ENCODE peak calls at places on chromosomes 4 and X, in five cellular contexts. W is B cell, M is NAMALWA, K is NCI-H1105 treated with DMSO at 0.1 percent for 48 hours, V is GM10248. E is an unnamed sample.

GRCh38 chrX:135484636-135485289 is 35.7 kb upstream of the INTS6L start:
- DNase-seq in W (no peak), M (peak), K (peak), V (peak), E (peak)

GRCh38 chr4:8378101-8378724 is 62.3 kb downstream of the ACOX3 start:
- DNase-seq in W (no peak), M (no peak), K (no peak), V (no peak), E (no peak)

GRCh38 chr4:70746179-70746839 is 24.5 kb downstream of the RUFY3 start:
- DNase-seq in W (no peak), M (no peak), K (no peak), V (no peak), E (no peak)

GRCh38 chrX:35842657-35843056 is 44.5 kb downstream of the MAGEB16 start:
- DNase-seq in W (no peak), M (no peak), K (no peak), V (no peak), E (no peak)

GRCh38 chr4:102474736-102475504 is 26.2 kb upstream of the NFKB1 start:
- DNase-seq in W (no peak), M (no peak), K (no peak), V (no peak), E (no peak)

GRCh38 chr4:182510836-182511235 is 267.6 kb downstream of the TENM3 start:
- DNase-seq in W (no peak), M (no peak), K (no peak), V (no peak), E (no peak)

GRCh38 chrX:7596822-7597221 is 246.1 kb upstream of the VCX start:
- DNase-seq in W (no peak), M (no peak), K (no peak), V (no peak), E (no peak)

GRCh38 chrX:989959-990510 is 222.4 kb downstream of the CRLF2 start:
- DNase-seq in W (peak), M (no peak), K (peak), V (peak), E (peak)

GRCh38 chr4:103786014-103786413 is 66.2 kb upstream of the TACR3 start:
- DNase-seq in W (no peak), M (peak), K (peak), V (peak), E (peak)

GRCh38 chrX:16978193-16978984 is 31.9 kb downstream of the REPS2 start:
- DNase-seq in W (no peak), M (no peak), K (no peak), V (no peak), E (no peak)

GRCh38 chr4:5971077-5971447 is 47.2 kb downstream of the C4orf50 start:
- DNase-seq in W (no peak), M (no peak), K (no peak), V (no peak), E (no peak)

GRCh38 chrX:14412686-14413085 is 116.7 kb upstream of the GLRA2 start:
- DNase-seq in W (no peak), M (no peak), K (no peak), V (no peak), E (no peak)

GRCh38 chr4:72468904-72469502 is 100.0 kb downstream of the ADAMTS3 start:
- DNase-seq in W (no peak), M (peak), K (peak), V (no peak), E (peak)

GRCh38 chrX:16832301-16832700 is 37.9 kb downstream of the RBBP7 start:
- DNase-seq in W (no peak), M (no peak), K (no peak), V (no peak), E (no peak)

GRCh38 chr4:176856421-176856820 is 63.7 kb upstream of the VEGFC start:
- DNase-seq in W (no peak), M (no peak), K (no peak), V (no peak), E (no peak)

GRCh38 chr4:148447672-148448071 is 5.5 kb upstream of the NR3C2 start:
- DNase-seq in W (no peak), M (no peak), K (no peak), V (no peak), E (no peak)